ENCODE peak calls at places on chromosomes 2 and 18, in six cellular contexts. One of them, this sample, is unnamed.

GRCh38 chr2:28413152-28413895 is 20.7 kb downstream of the FOSL2 start:
- DNase-seq in left ventricle myocardium inferior: peak
- DNase-seq in cardiac muscle cell: no peak
- DNase-seq in MM.1S: no peak
- DNase-seq in psoas muscle: peak
- DNase-seq in foreskin fibroblast: peak
- DNase-seq in this sample: no peak

GRCh38 chr2:62109554-62109953 is 86.4 kb upstream of the B3GNT2 start:
- DNase-seq in left ventricle myocardium inferior: no peak
- DNase-seq in cardiac muscle cell: no peak
- DNase-seq in MM.1S: no peak
- DNase-seq in psoas muscle: no peak
- DNase-seq in foreskin fibroblast: no peak
- DNase-seq in this sample: no peak

GRCh38 chr2:30172622-30173021 is 25.8 kb downstream of the YPEL5 start:
- DNase-seq in left ventricle myocardium inferior: no peak
- DNase-seq in cardiac muscle cell: no peak
- DNase-seq in MM.1S: no peak
- DNase-seq in psoas muscle: no peak
- DNase-seq in foreskin fibroblast: no peak
- DNase-seq in this sample: no peak

GRCh38 chr2:145029885-145030284 is 510.0 kb upstream of the ZEB2 start:
- DNase-seq in left ventricle myocardium inferior: no peak
- DNase-seq in cardiac muscle cell: peak
- DNase-seq in MM.1S: no peak
- DNase-seq in psoas muscle: no peak
- DNase-seq in foreskin fibroblast: no peak
- DNase-seq in this sample: no peak

GRCh38 chr2:61196671-61197070 is 34.7 kb downstream of the C2orf74 start:
- DNase-seq in left ventricle myocardium inferior: no peak
- DNase-seq in cardiac muscle cell: no peak
- DNase-seq in MM.1S: no peak
- DNase-seq in psoas muscle: no peak
- DNase-seq in foreskin fibroblast: no peak
- DNase-seq in this sample: no peak

GRCh38 chr18:75854174-75854573 is 426.7 kb upstream of the SMIM21 start:
- DNase-seq in left ventricle myocardium inferior: no peak
- DNase-seq in cardiac muscle cell: no peak
- DNase-seq in MM.1S: peak
- DNase-seq in psoas muscle: no peak
- DNase-seq in foreskin fibroblast: no peak
- DNase-seq in this sample: peak

GRCh38 chr2:68319397-68320117 is at the start of gene CNRIP1:
- DNase-seq in left ventricle myocardium inferior: peak
- DNase-seq in cardiac muscle cell: peak
- DNase-seq in MM.1S: no peak
- DNase-seq in psoas muscle: peak
- DNase-seq in foreskin fibroblast: peak
- DNase-seq in this sample: peak

GRCh38 chr2:31828891-31829290 is 181.9 kb downstream of the MEMO1 start:
- DNase-seq in left ventricle myocardium inferior: no peak
- DNase-seq in cardiac muscle cell: no peak
- DNase-seq in MM.1S: no peak
- DNase-seq in psoas muscle: no peak
- DNase-seq in foreskin fibroblast: peak
- DNase-seq in this sample: no peak

GRCh38 chr2:233032551-233033320 is at the start of gene NEU2:
- DNase-seq in left ventricle myocardium inferior: no peak
- DNase-seq in cardiac muscle cell: no peak
- DNase-seq in MM.1S: no peak
- DNase-seq in psoas muscle: no peak
- DNase-seq in foreskin fibroblast: peak
- DNase-seq in this sample: no peak

GRCh38 chr2:217845251-217845650 is 157.5 kb downstream of the TNS1 start:
- DNase-seq in left ventricle myocardium inferior: no peak
- DNase-seq in cardiac muscle cell: no peak
- DNase-seq in MM.1S: no peak
- DNase-seq in psoas muscle: no peak
- DNase-seq in foreskin fibroblast: no peak
- DNase-seq in this sample: no peak

GRCh38 chr2:29075894-29076700 is 1.8 kb upstream of the PCARE start:
- DNase-seq in left ventricle myocardium inferior: no peak
- DNase-seq in cardiac muscle cell: no peak
- DNase-seq in MM.1S: no peak
- DNase-seq in psoas muscle: no peak
- DNase-seq in foreskin fibroblast: peak
- DNase-seq in this sample: no peak

GRCh38 chr2:113105047-113105446 is 22.4 kb upstream of the IL1RN start:
- DNase-seq in left ventricle myocardium inferior: no peak
- DNase-seq in cardiac muscle cell: no peak
- DNase-seq in MM.1S: no peak
- DNase-seq in psoas muscle: no peak
- DNase-seq in foreskin fibroblast: peak
- DNase-seq in this sample: no peak

GRCh38 chr2:88187038-88187676 is 17.0 kb downstream of the THNSL2 start:
- DNase-seq in left ventricle myocardium inferior: peak
- DNase-seq in cardiac muscle cell: peak
- DNase-seq in MM.1S: peak
- DNase-seq in psoas muscle: peak
- DNase-seq in foreskin fibroblast: peak
- DNase-seq in this sample: peak

GRCh38 chr2:164678750-164679149 is 57.5 kb upstream of the GRB14 start:
- DNase-seq in left ventricle myocardium inferior: no peak
- DNase-seq in cardiac muscle cell: no peak
- DNase-seq in MM.1S: no peak
- DNase-seq in psoas muscle: no peak
- DNase-seq in foreskin fibroblast: no peak
- DNase-seq in this sample: no peak

GRCh38 chr2:240269380-240269779 is 128.9 kb upstream of the OTOS start:
- DNase-seq in left ventricle myocardium inferior: no peak
- DNase-seq in cardiac muscle cell: no peak
- DNase-seq in MM.1S: no peak
- DNase-seq in psoas muscle: no peak
- DNase-seq in foreskin fibroblast: no peak
- DNase-seq in this sample: no peak

GRCh38 chr18:35074581-35074980 is 33.4 kb downstream of the MAPRE2 start:
- DNase-seq in left ventricle myocardium inferior: no peak
- DNase-seq in cardiac muscle cell: no peak
- DNase-seq in MM.1S: no peak
- DNase-seq in psoas muscle: no peak
- DNase-seq in foreskin fibroblast: no peak
- DNase-seq in this sample: no peak

GRCh38 chr2:112636605-112637288 is 9.0 kb upstream of the SLC20A1 start:
- DNase-seq in left ventricle myocardium inferior: no peak
- DNase-seq in cardiac muscle cell: no peak
- DNase-seq in MM.1S: peak
- DNase-seq in psoas muscle: no peak
- DNase-seq in foreskin fibroblast: no peak
- DNase-seq in this sample: no peak

GRCh38 chr2:27915191-27915590 is 24.7 kb downstream of the BABAM2 start:
- DNase-seq in left ventricle myocardium inferior: no peak
- DNase-seq in cardiac muscle cell: no peak
- DNase-seq in MM.1S: no peak
- DNase-seq in psoas muscle: no peak
- DNase-seq in foreskin fibroblast: no peak
- DNase-seq in this sample: no peak

GRCh38 chr2:39728941-39729351 is 50.1 kb downstream of the THUMPD2 start:
- DNase-seq in left ventricle myocardium inferior: no peak
- DNase-seq in cardiac muscle cell: peak
- DNase-seq in MM.1S: peak
- DNase-seq in psoas muscle: no peak
- DNase-seq in foreskin fibroblast: peak
- DNase-seq in this sample: no peak

GRCh38 chr2:241546771-241547498 is 11.6 kb upstream of the BOK start:
- DNase-seq in left ventricle myocardium inferior: no peak
- DNase-seq in cardiac muscle cell: peak
- DNase-seq in MM.1S: no peak
- DNase-seq in psoas muscle: no peak
- DNase-seq in foreskin fibroblast: peak
- DNase-seq in this sample: no peak

GRCh38 chr18:49899647-49900330 is 86.5 kb upstream of the ACAA2 start:
- DNase-seq in left ventricle myocardium inferior: no peak
- DNase-seq in cardiac muscle cell: no peak
- DNase-seq in MM.1S: peak
- DNase-seq in psoas muscle: no peak
- DNase-seq in foreskin fibroblast: no peak
- DNase-seq in this sample: no peak

GRCh38 chr2:159706385-159706980 is 5.8 kb upstream of the MARCHF7 start:
- DNase-seq in left ventricle myocardium inferior: no peak
- DNase-seq in cardiac muscle cell: no peak
- DNase-seq in MM.1S: no peak
- DNase-seq in psoas muscle: no peak
- DNase-seq in foreskin fibroblast: peak
- DNase-seq in this sample: no peak

GRCh38 chr2:89811295-89811694 is 1119.8 kb downstream of the RPIA start:
- DNase-seq in left ventricle myocardium inferior: no peak
- DNase-seq in cardiac muscle cell: no peak
- DNase-seq in MM.1S: no peak
- DNase-seq in psoas muscle: no peak
- DNase-seq in foreskin fibroblast: no peak
- DNase-seq in this sample: no peak

GRCh38 chr2:468631-469310 is 180.9 kb upstream of the ALKAL2 start:
- DNase-seq in left ventricle myocardium inferior: no peak
- DNase-seq in cardiac muscle cell: no peak
- DNase-seq in MM.1S: no peak
- DNase-seq in psoas muscle: no peak
- DNase-seq in foreskin fibroblast: no peak
- DNase-seq in this sample: no peak

GRCh38 chr2:467101-467500 is 179.2 kb upstream of the ALKAL2 start:
- DNase-seq in left ventricle myocardium inferior: no peak
- DNase-seq in cardiac muscle cell: no peak
- DNase-seq in MM.1S: no peak
- DNase-seq in psoas muscle: no peak
- DNase-seq in foreskin fibroblast: no peak
- DNase-seq in this sample: no peak

GRCh38 chr2:467543-467891 is 179.6 kb upstream of the ALKAL2 start:
- DNase-seq in left ventricle myocardium inferior: no peak
- DNase-seq in cardiac muscle cell: no peak
- DNase-seq in MM.1S: no peak
- DNase-seq in psoas muscle: no peak
- DNase-seq in foreskin fibroblast: no peak
- DNase-seq in this sample: no peak

GRCh38 chr2:469521-469920 is 181.6 kb upstream of the ALKAL2 start:
- DNase-seq in left ventricle myocardium inferior: no peak
- DNase-seq in cardiac muscle cell: no peak
- DNase-seq in MM.1S: no peak
- DNase-seq in psoas muscle: no peak
- DNase-seq in foreskin fibroblast: no peak
- DNase-seq in this sample: no peak

GRCh38 chr2:467892-468630 is 180.2 kb upstream of the ALKAL2 start:
- DNase-seq in left ventricle myocardium inferior: no peak
- DNase-seq in cardiac muscle cell: no peak
- DNase-seq in MM.1S: no peak
- DNase-seq in psoas muscle: no peak
- DNase-seq in foreskin fibroblast: no peak
- DNase-seq in this sample: no peak
- TF ChIP-seq CTCF in left ventricle myocardium inferior: no peak
- TF ChIP-seq CTCF in cardiac muscle cell: no peak
- TF ChIP-seq CTCF in MM.1S: no peak
- TF ChIP-seq CTCF in psoas muscle: no peak
- TF ChIP-seq CTCF in foreskin fibroblast: no peak
- TF ChIP-seq CTCF in this sample: no peak

GRCh38 chr2:37657471-37657870 is 14.0 kb downstream of the CDC42EP3 start:
- DNase-seq in left ventricle myocardium inferior: no peak
- DNase-seq in cardiac muscle cell: no peak
- DNase-seq in MM.1S: peak
- DNase-seq in psoas muscle: no peak
- DNase-seq in foreskin fibroblast: no peak
- DNase-seq in this sample: no peak
- H3K4me3 ChIP-seq in left ventricle myocardium inferior: no peak
- H3K4me3 ChIP-seq in cardiac muscle cell: no peak
- H3K4me3 ChIP-seq in MM.1S: no peak
- H3K4me3 ChIP-seq in psoas muscle: peak
- H3K4me3 ChIP-seq in foreskin fibroblast: no peak
- H3K4me3 ChIP-seq in this sample: no peak

DNA sequence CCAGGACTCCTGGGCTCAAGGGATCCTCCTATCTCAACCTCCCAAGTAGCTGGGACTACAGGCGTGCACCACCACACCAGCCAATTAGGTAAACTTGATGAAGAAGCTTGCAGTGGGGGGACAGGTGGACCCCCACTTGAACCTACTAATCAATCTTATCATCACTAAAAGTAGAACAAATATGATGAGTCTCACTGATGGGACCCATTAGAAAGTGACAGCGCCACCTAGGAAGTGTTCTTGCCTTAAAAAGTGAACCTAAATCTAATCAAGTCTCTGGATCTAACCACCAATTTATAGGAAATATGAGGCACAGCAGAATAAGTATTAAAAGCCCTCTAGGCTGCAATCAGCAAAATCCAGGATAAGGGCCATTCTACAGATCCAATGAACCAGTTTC is 79.2 kb downstream of the BIN1 start:
- DNase-seq in left ventricle myocardium inferior: no peak
- DNase-seq in cardiac muscle cell: no peak
- DNase-seq in MM.1S: no peak
- DNase-seq in psoas muscle: no peak
- DNase-seq in foreskin fibroblast: no peak
- DNase-seq in this sample: no peak
- TF ChIP-seq CTCF in left ventricle myocardium inferior: no peak
- TF ChIP-seq CTCF in cardiac muscle cell: no peak
- TF ChIP-seq CTCF in MM.1S: no peak
- TF ChIP-seq CTCF in psoas muscle: no peak
- TF ChIP-seq CTCF in foreskin fibroblast: no peak
- TF ChIP-seq CTCF in this sample: no peak

GRCh38 chr2:219688560-219689445 is 61.4 kb downstream of the SLC4A3 start:
- DNase-seq in left ventricle myocardium inferior: no peak
- DNase-seq in cardiac muscle cell: no peak
- DNase-seq in MM.1S: no peak
- DNase-seq in psoas muscle: no peak
- DNase-seq in foreskin fibroblast: peak
- DNase-seq in this sample: peak
- H3K4me3 ChIP-seq in left ventricle myocardium inferior: peak
- H3K4me3 ChIP-seq in cardiac muscle cell: no peak
- H3K4me3 ChIP-seq in MM.1S: no peak
- H3K4me3 ChIP-seq in psoas muscle: no peak
- H3K4me3 ChIP-seq in foreskin fibroblast: no peak
- H3K4me3 ChIP-seq in this sample: peak

DNA sequence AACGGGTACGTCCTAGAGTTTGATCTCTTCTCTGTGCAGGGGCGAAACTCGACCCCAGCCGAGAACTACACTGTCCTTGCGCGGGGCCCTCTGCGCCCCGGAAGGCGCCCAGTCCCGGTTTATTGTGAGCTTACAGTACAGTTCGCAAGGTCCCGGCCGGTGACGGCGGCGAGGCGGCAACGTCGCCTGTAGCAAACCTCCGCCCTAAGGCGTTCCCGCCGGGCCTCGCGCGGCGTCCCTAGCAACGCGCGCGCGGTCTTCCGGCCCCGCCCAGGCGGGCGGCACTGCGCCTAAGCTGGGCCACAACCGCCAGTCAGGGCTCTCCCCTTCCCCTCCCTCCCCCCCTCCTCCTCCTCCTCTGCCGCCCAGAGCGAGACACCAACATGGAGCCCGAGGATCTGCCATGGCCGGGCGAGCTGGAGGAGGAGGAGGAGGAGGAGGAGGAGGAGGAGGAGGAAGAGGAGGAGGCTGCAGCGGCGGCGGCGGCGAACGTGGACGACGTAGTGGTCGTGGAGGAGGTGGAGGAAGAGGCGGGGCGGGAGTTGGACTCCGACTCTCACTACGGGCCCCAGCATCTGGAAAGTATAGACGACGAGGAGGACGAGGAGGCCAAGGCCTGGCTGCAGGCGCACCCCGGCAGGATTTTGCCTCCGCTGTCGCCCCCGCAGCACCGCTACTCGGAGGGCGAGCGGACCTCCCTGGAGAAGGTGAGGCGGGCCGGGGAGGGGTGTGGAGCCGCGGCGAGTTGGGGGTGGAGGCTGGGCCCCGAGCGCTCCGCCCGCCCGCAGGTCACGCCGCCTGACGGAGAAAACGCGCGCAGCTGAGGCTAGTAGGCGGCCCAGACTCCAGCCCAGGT is at the start of gene ALMS1:
- DNase-seq in left ventricle myocardium inferior: peak
- DNase-seq in cardiac muscle cell: peak
- DNase-seq in MM.1S: peak
- DNase-seq in psoas muscle: peak
- DNase-seq in foreskin fibroblast: peak
- DNase-seq in this sample: peak
- TF ChIP-seq CTCF in left ventricle myocardium inferior: peak
- TF ChIP-seq CTCF in cardiac muscle cell: peak
- TF ChIP-seq CTCF in MM.1S: no peak
- TF ChIP-seq CTCF in psoas muscle: no peak
- TF ChIP-seq CTCF in foreskin fibroblast: peak
- TF ChIP-seq CTCF in this sample: no peak